ENCODE peak calls at places on chromosomes 4 and X, in nine cellular contexts. U, W, J, D, A, E, H, I and K are unnamed samples.
A peak's percentile ranks its signal among the peaks of the same experiment; 100 is the strongest.

GRCh38 chrX:130330706-130331105 is 9.0 kb upstream of the SLC25A14 start:
- DNase-seq in U (peak; percentile 33), W (no peak), J (peak; percentile 51), D (no peak), A (peak; percentile 75), E (peak; percentile 2), H (peak; percentile 40), I (peak; percentile 85), K (peak; percentile 43)

GRCh38 chr4:112766422-112766821 is 129.5 kb downstream of the LARP7 start:
- DNase-seq in U (no peak), W (no peak), J (no peak), D (no peak), A (peak; percentile 23), E (peak; percentile 2), H (no peak), I (peak; percentile 27), K (peak; percentile 58)

GRCh38 chr4:142549248-142549647 is 296.9 kb downstream of the INPP4B start:
- DNase-seq in U (no peak), W (no peak), J (no peak), D (no peak), A (peak; percentile 8), E (no peak), H (no peak), I (no peak), K (no peak)

GRCh38 chrX:102934624-102935023 is 2.4 kb upstream of the RAB40AL start:
- DNase-seq in U (peak; percentile 20), W (no peak), J (no peak), D (no peak), A (peak; percentile 28), E (peak; percentile 0), H (no peak), I (peak; percentile 15), K (peak; percentile 37)

GRCh38 chr4:160819791-160820190 is 1344.0 kb downstream of the FSTL5 start:
- DNase-seq in U (no peak), W (no peak), J (no peak), D (no peak), A (no peak), E (no peak), H (no peak), I (no peak), K (no peak)

GRCh38 chr4:148649669-148650331 is 207.6 kb upstream of the NR3C2 start:
- DNase-seq in U (no peak), W (no peak), J (no peak), D (no peak), A (no peak), E (no peak), H (no peak), I (no peak), K (peak; percentile 1)

GRCh38 chrX:46840946-46841740 is 4.3 kb downstream of the RP2 start:
- DNase-seq in U (no peak), W (peak; percentile 37), J (peak; percentile 30), D (no peak), A (no peak), E (no peak), H (no peak), I (no peak), K (peak; percentile 48)

GRCh38 chr4:24067367-24067766 is 177.5 kb upstream of the PPARGC1A start:
- DNase-seq in U (no peak), W (no peak), J (no peak), D (no peak), A (no peak), E (no peak), H (no peak), I (no peak), K (no peak)

GRCh38 chrX:136907626-136908025 is 27.1 kb upstream of the RBMX start:
- DNase-seq in U (no peak), W (no peak), J (peak; percentile 60), D (no peak), A (no peak), E (no peak), H (no peak), I (no peak), K (no peak)

GRCh38 chrX:13398839-13399238 is 79.0 kb upstream of the ATXN3L start:
- DNase-seq in U (no peak), W (no peak), J (no peak), D (no peak), A (no peak), E (no peak), H (no peak), I (no peak), K (no peak)

GRCh38 chr4:139603576-139604387 is 47.8 kb upstream of the SETD7 start:
- DNase-seq in U (no peak), W (peak; percentile 43), J (no peak), D (no peak), A (peak; percentile 80), E (peak; percentile 72), H (peak; percentile 70), I (peak; percentile 86), K (peak; percentile 73)

GRCh38 chr4:130985371-130985770 is 1889.4 kb downstream of the C4orf33 start:
- DNase-seq in U (no peak), W (no peak), J (no peak), D (no peak), A (no peak), E (no peak), H (no peak), I (no peak), K (no peak)

GRCh38 chr4:56680266-56680665 is 830 bp downstream of the HOPX start:
- DNase-seq in U (no peak), W (no peak), J (no peak), D (no peak), A (no peak), E (no peak), H (no peak), I (no peak), K (no peak)